ENCODE peak calls at places on chromosomes 1 and 21, in four cellular contexts. M is GM12878, O is K562, J is HepG2. D is an unnamed sample.

GRCh38 chr1:222547260-222547614 is 667 bp downstream of the HHIPL2 start:
- DNase-seq in M (no peak), O (no peak), J (no peak), D (no peak)

GRCh38 chr1:227945891-227946623 is 1.7 kb downstream of the WNT9A start:
- DNase-seq in M (no peak), O (peak), J (peak), D (no peak)

GRCh38 chr1:78570539-78570938 is 49.7 kb upstream of the IFI44L start:
- DNase-seq in M (no peak), O (no peak), J (peak), D (no peak)

GRCh38 chr1:67787746-67788145 is 45.5 kb downstream of the GNG12 start:
- DNase-seq in M (no peak), O (no peak), J (no peak), D (no peak)

GRCh38 chr1:93591291-93591832 is 90.3 kb downstream of the BCAR3 start:
- DNase-seq in M (no peak), O (no peak), J (peak), D (no peak)

GRCh38 chr1:245124644-245125043 is 30.1 kb upstream of the KIF26B start:
- DNase-seq in M (no peak), O (no peak), J (no peak), D (no peak)

GRCh38 chr1:183178490-183178889 is 7.6 kb upstream of the LAMC2 start:
- DNase-seq in M (no peak), O (no peak), J (no peak), D (no peak)

GRCh38 chr1:7469255-7469938 is 301.7 kb upstream of the VAMP3 start:
- DNase-seq in M (no peak), O (no peak), J (no peak), D (no peak)

GRCh38 chr1:205495237-205495823 is 9.1 kb upstream of the CDK18 start:
- DNase-seq in M (no peak), O (peak), J (no peak), D (no peak)

GRCh38 chr1:111199329-111199728 is 1.1 kb downstream of the DENND2D start:
- DNase-seq in M (no peak), O (no peak), J (no peak), D (no peak)

GRCh38 chr1:87478231-87478630 is 149.6 kb downstream of the LMO4 start:
- DNase-seq in M (no peak), O (peak), J (no peak), D (peak)

GRCh38 chr1:214637722-214638473 is 34.9 kb downstream of the CENPF start:
- DNase-seq in M (no peak), O (peak), J (peak), D (no peak)

GRCh38 chr1:201014816-201015200 is 8.7 kb downstream of the KIF21B start:
- DNase-seq in M (no peak), O (no peak), J (no peak), D (no peak)

GRCh38 chr1:158035976-158036583 is 42.6 kb downstream of the KIRREL1 start:
- DNase-seq in M (no peak), O (peak), J (peak), D (no peak)

GRCh38 chr1:90993245-90993644 is 28.6 kb downstream of the ZNF644 start:
- DNase-seq in M (no peak), O (no peak), J (no peak), D (no peak)

GRCh38 chr1:154584267-154584994 is 16.9 kb downstream of the CHRNB2 start:
- DNase-seq in M (no peak), O (no peak), J (no peak), D (no peak)

GRCh38 chr1:40657046-40657445 is 8.4 kb downstream of the RIMS3 start:
- DNase-seq in M (no peak), O (no peak), J (no peak), D (no peak)

GRCh38 chr1:40651138-40651857 is 14.2 kb downstream of the RIMS3 start:
- DNase-seq in M (no peak), O (peak), J (no peak), D (no peak)

GRCh38 chr1:40652979-40653378 is 12.5 kb downstream of the RIMS3 start:
- DNase-seq in M (no peak), O (no peak), J (no peak), D (no peak)

GRCh38 chr1:40652452-40652851 is 13.0 kb downstream of the RIMS3 start:
- DNase-seq in M (no peak), O (no peak), J (no peak), D (no peak)

GRCh38 chr1:40653851-40654537 is 11.5 kb downstream of the RIMS3 start:
- DNase-seq in M (no peak), O (peak), J (no peak), D (peak)
- TF ChIP-seq ETV6 in M (no peak), O (no peak), J (no peak), D (no peak)

GRCh38 chr1:66489972-66490601 is 43.9 kb upstream of the SGIP1 start:
- DNase-seq in M (no peak), O (no peak), J (no peak), D (no peak)
- TF ChIP-seq ETV6 in M (no peak), O (no peak), J (no peak), D (no peak)

GRCh38 chr1:34744851-34745250 is 10.0 kb upstream of the GJB5 start:
- DNase-seq in M (no peak), O (no peak), J (no peak), D (no peak)

GRCh38 chr1:34745666-34746065 is 9.2 kb upstream of the GJB5 start:
- DNase-seq in M (no peak), O (no peak), J (no peak), D (no peak)

GRCh38 chr1:34746101-34746500 is 8.7 kb upstream of the GJB5 start:
- DNase-seq in M (no peak), O (no peak), J (no peak), D (no peak)

GRCh38 chr1:34742667-34743270 is 12.1 kb upstream of the GJB5 start:
- DNase-seq in M (peak), O (peak), J (peak), D (peak)

GRCh38 chr1:34743775-34744174 is 11.1 kb upstream of the GJB5 start:
- DNase-seq in M (no peak), O (no peak), J (no peak), D (no peak)
- TF ChIP-seq ETV6 in M (no peak), O (no peak), J (no peak), D (no peak)

GRCh38 chr1:119294728-119295127 is 73.9 kb upstream of the HAO2 start:
- DNase-seq in M (no peak), O (no peak), J (peak), D (no peak)
- TF ChIP-seq ETV6 in M (no peak), O (no peak), J (no peak), D (no peak)

GRCh38 chr1:1157914-1158710 is 15.6 kb upstream of the TTLL10 start:
- DNase-seq in M (no peak), O (peak), J (peak), D (no peak)
- TF ChIP-seq ETV6 in M (no peak), O (no peak), J (no peak), D (no peak)

DNA sequence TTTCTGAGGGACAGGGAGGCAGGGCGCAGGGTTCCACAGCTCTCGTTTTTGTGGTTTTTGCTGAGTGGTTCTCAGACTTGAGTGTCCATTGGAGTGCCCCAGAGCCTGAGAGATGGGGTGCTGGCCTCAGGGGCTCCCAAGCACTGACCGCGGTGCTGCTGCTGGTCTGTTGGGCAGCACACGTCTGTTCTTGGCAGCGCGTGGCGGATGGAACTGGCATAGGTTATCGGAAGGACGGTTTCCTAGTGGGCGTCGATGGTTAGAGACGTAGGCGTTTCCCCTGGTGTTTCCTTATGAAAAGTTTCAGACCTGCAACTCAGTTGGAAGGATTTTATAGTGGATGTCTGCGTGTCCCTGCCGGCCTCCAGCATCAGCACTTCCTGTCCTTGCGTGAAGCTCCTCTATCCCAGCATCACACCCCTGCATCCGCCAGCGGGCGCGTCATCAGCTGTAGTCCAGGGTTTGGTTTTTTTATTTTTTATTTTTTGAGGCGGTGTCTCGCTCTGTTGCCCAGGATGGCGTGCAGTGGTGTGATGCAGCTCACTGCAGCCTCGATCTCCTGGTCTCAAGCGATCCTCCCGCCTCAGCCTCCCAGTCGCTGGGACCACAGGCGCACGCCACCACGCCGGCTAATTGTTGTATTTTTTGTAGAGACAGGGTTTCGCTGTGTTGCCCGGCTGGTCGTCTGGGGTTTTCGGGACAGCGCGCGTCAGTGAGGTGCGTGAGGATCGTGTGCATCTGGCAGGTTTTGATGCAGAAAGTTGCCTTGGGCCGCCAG is 11.8 kb downstream of the RRP1 start:
- DNase-seq in M (no peak), O (no peak), J (no peak), D (no peak)
- TF ChIP-seq ETV6 in M (no peak), O (no peak), J (no peak), D (no peak)

D was measured in WTC11.